ENCODE peak calls at places on chromosomes 4 and X, in five cellular contexts. O is SK-N-SH, J is H1, R is A549, P is K562. S is an unnamed sample.

GRCh38 chr4:99822734-99823133 is 6.1 kb downstream of the DAPP1 start:
- DNase-seq in O (no peak), J (no peak), R (no peak), P (peak; percentile 61), S (no peak)

GRCh38 chr4:26858947-26859401 is 1.7 kb upstream of the STIM2 start:
- DNase-seq in O (no peak), J (no peak), R (no peak), P (peak; percentile 40), S (no peak)

GRCh38 chr4:110589297-110589696 is 33.6 kb downstream of the PITX2 start:
- DNase-seq in O (no peak), J (no peak), R (no peak), P (no peak), S (no peak)

GRCh38 chr4:41359836-41360213 is 103.1 kb downstream of the UCHL1 start:
- DNase-seq in O (no peak), J (no peak), R (peak; percentile 16), P (no peak), S (no peak)

GRCh38 chr4:176896211-176896610 is 103.5 kb upstream of the VEGFC start:
- DNase-seq in O (no peak), J (no peak), R (no peak), P (no peak), S (no peak)

GRCh38 chr4:20037745-20038144 is 214.0 kb upstream of the SLIT2 start:
- DNase-seq in O (no peak), J (no peak), R (no peak), P (no peak), S (no peak)

GRCh38 chr4:21790437-21791029 is 158.0 kb downstream of the KCNIP4 start:
- DNase-seq in O (peak; percentile 3), J (no peak), R (peak; percentile 20), P (peak; percentile 18), S (no peak)

GRCh38 chr4:22593933-22594332 is 78.1 kb upstream of the ADGRA3 start:
- DNase-seq in O (no peak), J (no peak), R (no peak), P (no peak), S (no peak)

GRCh38 chr4:134408897-134409296 is 207.3 kb upstream of the PABPC4L start:
- DNase-seq in O (no peak), J (no peak), R (peak; percentile 1), P (no peak), S (no peak)

GRCh38 chrX:14591976-14592375 is 62.6 kb downstream of the GLRA2 start:
- DNase-seq in O (no peak), J (no peak), R (no peak), P (no peak), S (no peak)

GRCh38 chr4:139514382-139515059 is 41.5 kb downstream of the SETD7 start:
- DNase-seq in O (peak; percentile 22), J (no peak), R (no peak), P (peak; percentile 10), S (no peak)

GRCh38 chr4:83276299-83277040 is 8.1 kb downstream of the COQ2 start:
- DNase-seq in O (no peak), J (no peak), R (no peak), P (no peak), S (no peak)

GRCh38 chr4:76781698-76782595 is 116.0 kb downstream of the SOWAHB start:
- DNase-seq in O (no peak), J (no peak), R (peak; percentile 23), P (peak; percentile 34), S (peak; percentile 35)

GRCh38 chrX:97895751-97896150 is 1012.0 kb downstream of the RPA4 start:
- DNase-seq in O (no peak), J (no peak), R (no peak), P (no peak), S (no peak)

GRCh38 chrX:153765138-153766079 is 1.4 kb downstream of the PLXNB3 start:
- DNase-seq in O (peak; percentile 82), J (no peak), R (no peak), P (peak; percentile 92), S (peak; percentile 33)

GRCh38 chr4:10347815-10348214 is 109.4 kb downstream of the ZNF518B start:
- DNase-seq in O (no peak), J (no peak), R (no peak), P (no peak), S (no peak)

GRCh38 chr4:156109943-156110925 is 156.6 kb upstream of the CTSO start:
- DNase-seq in O (no peak), J (no peak), R (peak; percentile 2), P (peak; percentile 1), S (no peak)

GRCh38 chr4:102715057-102715456 is 45.7 kb downstream of the MANBA start:
- DNase-seq in O (no peak), J (no peak), R (no peak), P (no peak), S (no peak)

GRCh38 chrX:100410083-100410590 is at the start of gene PCDH19:
- DNase-seq in O (peak; percentile 86), J (no peak), R (peak; percentile 44), P (no peak), S (no peak)

GRCh38 chr4:132542228-132542627 is 606.9 kb upstream of the PCDH10 start:
- DNase-seq in O (no peak), J (no peak), R (no peak), P (no peak), S (no peak)

GRCh38 chr4:48578132-48578964 is 88.3 kb downstream of the ZAR1 start:
- DNase-seq in O (peak; percentile 59), J (no peak), R (peak; percentile 65), P (peak; percentile 77), S (peak; percentile 64)

GRCh38 chrX:129934461-129934860 is 28.5 kb downstream of the UTP14A start:
- DNase-seq in O (no peak), J (no peak), R (no peak), P (no peak), S (no peak)

GRCh38 chr4:82748781-82749504 is 49.7 kb downstream of the SCD5 start:
- DNase-seq in O (no peak), J (no peak), R (no peak), P (peak; percentile 18), S (no peak)

GRCh38 chrX:111131572-111131971 is 35.6 kb downstream of the PAK3 start:
- DNase-seq in O (no peak), J (no peak), R (no peak), P (no peak), S (no peak)

GRCh38 chr4:120692964-120693363 is 229.6 kb downstream of the PRDM5 start:
- DNase-seq in O (no peak), J (no peak), R (peak; percentile 66), P (no peak), S (peak; percentile 38)

GRCh38 chr4:86181585-86181984 is 178.3 kb downstream of the MAPK10 start:
- DNase-seq in O (no peak), J (no peak), R (peak; percentile 59), P (no peak), S (no peak)

GRCh38 chr4:179027569-179027968 is 1585.3 kb upstream of the AGA start:
- DNase-seq in O (no peak), J (no peak), R (no peak), P (no peak), S (no peak)

GRCh38 chr4:47419296-47419695 is 44.2 kb downstream of the COMMD8 start:
- DNase-seq in O (no peak), J (no peak), R (no peak), P (no peak), S (peak; percentile 1)

GRCh38 chrX:45799576-45799975 is 598.9 kb upstream of the DIPK2B start:
- DNase-seq in O (no peak), J (no peak), R (no peak), P (no peak), S (no peak)

GRCh38 chr4:16545656-16546055 is 319.4 kb upstream of the TAPT1 start:
- DNase-seq in O (no peak), J (no peak), R (no peak), P (no peak), S (no peak)
- TF ChIP-seq CHD2 in O (no peak), J (no peak), R (no peak), P (no peak), S (no peak)

GRCh38 chrX:633043-633654 is 2.6 kb downstream of the SHOX start:
- DNase-seq in O (no peak), J (no peak), R (no peak), P (no peak), S (no peak)

GRCh38 chrX:629230-630006 is 1.2 kb upstream of the SHOX start:
- DNase-seq in O (no peak), J (no peak), R (no peak), P (no peak), S (no peak)

GRCh38 chrX:630007-630921 is at the start of gene SHOX:
- DNase-seq in O (no peak), J (no peak), R (no peak), P (no peak), S (no peak)

GRCh38 chrX:632391-633042 is 1.9 kb downstream of the SHOX start:
- DNase-seq in O (no peak), J (no peak), R (no peak), P (no peak), S (no peak)

DNA sequence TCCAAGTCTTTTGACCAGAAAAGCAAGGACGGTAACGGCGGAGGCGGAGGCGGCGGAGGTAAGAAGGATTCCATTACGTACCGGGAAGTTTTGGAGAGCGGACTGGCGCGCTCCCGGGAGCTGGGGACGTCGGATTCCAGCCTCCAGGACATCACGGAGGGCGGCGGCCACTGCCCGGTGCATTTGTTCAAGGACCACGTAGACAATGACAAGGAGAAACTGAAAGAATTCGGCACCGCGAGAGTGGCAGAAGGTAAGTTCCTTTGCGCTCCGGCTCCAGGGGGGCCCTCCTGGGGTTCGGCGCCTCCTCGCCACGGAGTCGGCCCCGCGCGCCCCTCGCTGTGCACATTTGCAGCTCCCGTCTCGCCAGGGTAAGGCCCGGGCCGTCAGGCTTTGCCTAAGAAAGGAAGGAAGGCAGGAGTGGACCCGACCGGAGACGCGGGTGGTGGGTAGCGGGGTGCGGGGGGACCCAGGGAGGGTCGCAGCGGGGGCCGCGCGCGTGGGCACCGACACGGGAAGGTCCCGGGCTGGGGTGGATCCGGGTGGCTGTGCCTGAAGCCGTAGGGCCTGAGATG is 418 bp downstream of the SHOX start:
- DNase-seq in O (no peak), J (no peak), R (peak; percentile 20), P (no peak), S (no peak)
- H3K4me3 ChIP-seq in O (no peak overlapping the region), J (peak overlapping the region; percentile 40), R (no peak overlapping the region), P (no peak overlapping the region), S (no peak overlapping the region)

DNA sequence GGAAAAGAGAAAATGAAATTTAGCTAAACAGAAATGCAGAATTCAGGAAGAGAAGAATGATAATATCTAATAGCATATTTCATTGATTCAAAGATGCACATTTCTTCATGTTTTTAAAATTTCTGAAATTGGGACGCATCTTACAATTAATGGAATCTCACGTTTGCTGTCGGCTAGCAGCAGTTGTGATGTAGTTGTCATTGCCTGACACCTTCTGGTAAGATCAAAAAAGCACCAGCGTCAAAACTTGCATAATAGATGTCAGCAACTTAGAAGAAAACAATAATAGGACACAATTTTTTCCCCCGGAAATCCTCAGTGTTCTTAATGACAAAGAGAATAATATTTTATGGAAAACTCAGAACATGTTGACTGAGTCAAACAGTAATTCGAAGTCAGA is 29.8 kb upstream of the SLC7A3 start:
- DNase-seq in O (no peak), J (no peak), R (peak; percentile 16), P (peak; percentile 14), S (no peak)
- TF ChIP-seq CHD2 in O (no peak), J (no peak), R (no peak), P (no peak), S (no peak)

DNA sequence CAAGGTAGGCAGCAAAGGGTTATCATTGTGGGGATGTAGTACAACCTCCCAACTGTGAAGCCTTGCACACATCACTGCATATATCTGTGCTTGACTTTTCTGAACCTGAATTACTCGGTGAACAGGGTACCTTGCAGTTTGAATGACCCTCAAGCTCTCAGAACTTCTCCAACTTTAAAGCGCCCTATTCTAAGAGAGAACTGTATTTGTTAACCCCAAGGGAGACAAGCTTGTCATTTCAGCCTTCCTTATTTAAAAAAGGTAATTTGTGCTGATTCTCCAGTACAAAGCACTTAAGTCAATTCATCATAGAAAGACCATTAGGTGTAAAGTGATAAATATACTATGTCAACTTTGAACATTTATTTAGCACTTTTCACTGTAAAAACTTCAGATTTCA is 122.0 kb upstream of the STS start:
- DNase-seq in O (no peak), J (no peak), R (no peak), P (no peak), S (no peak)
- H3K4me3 ChIP-seq in O (no peak overlapping the region), J (no peak overlapping the region), R (no peak overlapping the region), P (no peak overlapping the region), S (no peak overlapping the region)